ENCODE peak calls at places on chromosome 9, in four cellular contexts. U is IMR-90, P is H1, F is H9. S is an unnamed sample.

GRCh38 chr9:89576404-89576824 is 28.4 kb upstream of the GADD45G start:
- DNase-seq in P (no peak), U (peak; percentile 50), F (no peak), S (no peak)

GRCh38 chr9:128244443-128245226 is 31.2 kb downstream of the GOLGA2 start:
- DNase-seq in U (peak; percentile 86), F (peak; percentile 85), P (no peak), S (peak; percentile 72)

GRCh38 chr9:108586451-108586850 is 269.3 kb downstream of the ACTL7B start:
- DNase-seq in P (no peak), F (no peak), U (no peak), S (no peak)

GRCh38 chr9:83935276-83935890 is 14.2 kb upstream of the KIF27 start:
- DNase-seq in P (no peak), F (no peak), U (peak; percentile 82), S (no peak)

GRCh38 chr9:3873818-3874217 is 348.0 kb upstream of the RFX3 start:
- DNase-seq in F (no peak), P (no peak), U (peak; percentile 16), S (peak; percentile 53)

GRCh38 chr9:81595887-81596558 is 93.3 kb downstream of the TLE1 start:
- DNase-seq in P (peak; percentile 59), U (no peak), F (peak; percentile 80), S (peak; percentile 75)

GRCh38 chr9:89845862-89846261 is 241.1 kb downstream of the GADD45G start:
- DNase-seq in P (no peak), U (no peak), F (peak; percentile 20), S (no peak)

GRCh38 chr9:127154390-127155191 is 32.2 kb upstream of the ANGPTL2 start:
- DNase-seq in P (peak; percentile 33), F (peak; percentile 14), U (peak; percentile 35), S (no peak)

GRCh38 chr9:63859475-63860215 is 1425.4 kb downstream of the FOXD4L5 start:
- DNase-seq in P (no peak), U (no peak), F (no peak), S (no peak)

GRCh38 chr9:111038336-111039202 is at the start of gene LPAR1:
- DNase-seq in U (peak; percentile 78), F (peak; percentile 66), P (peak; percentile 72), S (peak; percentile 78)

GRCh38 chr9:100397867-100398266 is 29.1 kb upstream of the MSANTD3 start:
- DNase-seq in U (no peak), P (no peak), F (no peak), S (no peak)

GRCh38 chr9:108994695-108995094 is 18.6 kb downstream of the CTNNAL1 start:
- DNase-seq in U (peak; percentile 58), F (no peak), P (no peak), S (no peak)

GRCh38 chr9:131274674-131275331 is 1.5 kb downstream of the FAM78A start:
- DNase-seq in P (no peak), U (no peak), F (no peak), S (no peak)

GRCh38 chr9:127204771-127205470 is 59.7 kb upstream of the GARNL3 start:
- DNase-seq in P (no peak), F (peak; percentile 38), U (peak; percentile 49), S (peak; percentile 56)

GRCh38 chr9:107170801-107171200 is 112.3 kb upstream of the RAD23B start:
- DNase-seq in P (no peak), U (no peak), F (no peak), S (no peak)

GRCh38 chr9:93451762-93452709 is 551 bp downstream of the FAM120A start:
- DNase-seq in U (peak; percentile 33), F (peak; percentile 46), P (peak; percentile 71), S (peak; percentile 65)

GRCh38 chr9:7338586-7339281 is 460.8 kb downstream of the DMAC1 start:
- DNase-seq in U (no peak), F (no peak), P (no peak), S (peak; percentile 60)

GRCh38 chr9:21137020-21137419 is 4.6 kb downstream of the IFNW1 start:
- DNase-seq in F (no peak), P (no peak), U (no peak), S (no peak)

GRCh38 chr9:129291041-129291501 is 113.0 kb upstream of the IER5L start:
- DNase-seq in F (no peak), U (no peak), P (peak; percentile 43), S (no peak)

GRCh38 chr9:13648676-13649075 is 369.2 kb upstream of the MPDZ start:
- DNase-seq in P (no peak), F (no peak), U (no peak), S (peak; percentile 6)

GRCh38 chr9:131398204-131398603 is 4.3 kb downstream of the PRRC2B start:
- DNase-seq in P (no peak), U (no peak), F (no peak), S (no peak)

GRCh38 chr9:134932656-134933055 is 14.9 kb upstream of the FCN1 start:
- DNase-seq in U (no peak), P (no peak), F (no peak), S (no peak)
- H4K8ac ChIP-seq in U (no peak overlapping the region), P (no peak overlapping the region), F (no peak overlapping the region), S (no peak overlapping the region)

DNA sequence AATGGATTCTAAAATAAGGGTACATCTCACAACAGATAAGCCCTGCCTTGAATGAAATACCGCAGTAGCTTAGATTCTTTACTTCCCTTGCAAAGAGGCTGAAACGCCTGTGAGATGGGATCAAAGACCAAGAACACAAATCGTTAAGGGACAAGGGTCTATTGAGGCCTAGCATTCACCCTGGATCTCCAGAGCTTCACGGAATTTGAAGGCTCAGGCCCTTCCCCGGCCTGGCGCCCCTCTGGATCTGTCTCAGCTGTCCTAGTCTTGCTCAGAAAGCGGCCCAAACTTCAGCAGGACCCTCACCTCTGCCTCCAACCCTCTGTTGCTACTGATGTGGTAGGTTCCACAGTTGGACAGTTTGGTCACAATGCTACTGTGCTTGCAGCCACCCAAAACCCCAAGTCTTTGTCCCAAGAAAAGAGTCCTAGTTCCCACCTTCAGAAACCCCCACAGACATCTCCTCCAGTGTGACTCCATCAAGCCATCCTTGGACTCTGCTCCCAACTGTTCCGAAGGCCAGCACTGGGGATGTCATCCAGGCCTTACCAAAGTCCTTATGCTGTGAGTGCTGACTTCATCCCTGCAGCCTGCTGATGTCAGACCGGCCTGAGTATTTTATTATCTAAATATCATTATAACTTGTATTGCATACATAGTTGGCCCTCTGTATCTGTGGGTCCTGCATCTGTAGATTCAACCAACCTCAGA is 9.4 kb downstream of the CORO2A start:
- DNase-seq in F (no peak), P (no peak), U (no peak), S (no peak)
- H3K27ac ChIP-seq in F (no peak overlapping the region), P (no peak overlapping the region), U (no peak overlapping the region), S (no peak overlapping the region)

DNA sequence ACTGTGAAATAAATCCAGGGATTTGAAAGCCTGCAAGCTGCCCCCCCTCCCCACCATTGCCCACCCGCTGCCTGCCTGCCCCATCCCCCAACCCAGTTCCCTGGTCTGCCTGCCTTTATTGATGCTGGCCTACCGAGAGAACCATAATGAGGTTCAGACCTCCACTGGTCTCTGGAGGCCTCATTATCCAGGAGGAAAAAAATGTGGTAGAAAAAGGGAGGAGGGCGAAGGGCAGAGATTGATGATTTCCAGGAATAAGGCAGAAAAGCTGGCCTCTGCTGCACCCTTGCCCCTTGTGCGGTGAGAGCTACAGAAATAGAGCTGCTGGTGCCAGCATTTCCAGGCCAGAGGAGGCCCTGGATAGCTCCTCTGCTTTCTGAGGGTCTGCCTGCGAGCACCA is 216.1 kb downstream of the PAPPA start:
- DNase-seq in P (no peak), F (no peak), U (no peak), S (no peak)
- H3K56ac ChIP-seq in P (no peak overlapping the region), F (no peak overlapping the region), U (no peak overlapping the region), S (no peak overlapping the region)

DNA sequence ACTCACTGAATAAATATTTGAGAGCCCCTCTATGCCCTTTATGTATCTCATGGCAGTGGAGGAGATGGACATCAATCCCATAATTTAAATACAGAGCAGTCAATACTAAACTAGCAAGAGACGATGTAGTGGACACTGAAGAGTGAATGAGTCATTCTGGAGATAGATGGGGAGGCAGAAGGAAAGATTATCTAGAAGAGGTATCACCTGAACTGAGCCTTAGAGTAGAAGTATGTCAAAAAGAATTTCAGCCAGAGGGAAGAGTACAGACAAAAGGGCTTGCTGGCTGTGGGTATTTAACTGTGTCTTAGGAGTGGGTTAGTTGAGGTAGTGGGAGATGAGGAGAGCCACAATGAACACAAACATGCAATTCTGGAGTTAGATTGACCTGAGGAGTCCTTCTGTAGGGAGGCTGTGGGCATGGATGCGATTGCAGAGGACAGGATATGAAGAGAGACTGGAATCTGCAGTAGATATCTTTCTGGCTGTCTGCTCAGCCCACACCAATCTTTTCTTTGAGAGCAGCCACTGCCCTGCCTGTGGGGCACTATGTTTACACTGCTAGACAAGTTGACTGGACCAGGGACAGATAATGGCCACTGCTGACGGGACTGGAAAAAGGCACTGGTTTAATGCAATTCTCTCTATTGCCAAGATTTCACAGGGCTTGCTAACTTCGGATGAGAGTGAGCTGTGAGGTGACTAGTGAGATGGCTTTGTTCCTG is 63.9 kb upstream of the NR5A1 start:
- DNase-seq in F (no peak), U (no peak), P (no peak), S (peak; percentile 40)
- H4K8ac ChIP-seq in F (no peak overlapping the region), U (no peak overlapping the region), P (no peak overlapping the region), S (no peak overlapping the region)

GRCh38 chr9:75626860-75627259 is 263.6 kb upstream of the PCSK5 start:
- DNase-seq in F (no peak), U (no peak), P (no peak), S (no peak)
- H3K27ac ChIP-seq in F (no peak overlapping the region), U (no peak overlapping the region), P (no peak overlapping the region), S (no peak overlapping the region)

GRCh38 chr9:70672136-70672535 is 257.7 kb upstream of the KLF9 start:
- DNase-seq in P (no peak), F (no peak), U (no peak), S (no peak)
- H3K56ac ChIP-seq in P (no peak overlapping the region), F (no peak overlapping the region), U (no peak overlapping the region), S (no peak overlapping the region)

GRCh38 chr9:124840300-124840833 is 12.9 kb upstream of the WDR38 start:
- DNase-seq in U (no peak), F (no peak), P (peak; percentile 63), S (no peak)

GRCh38 chr9:124844291-124844690 is 9.0 kb upstream of the WDR38 start:
- DNase-seq in U (no peak), P (no peak), F (no peak), S (no peak)

GRCh38 chr9:124839612-124840299 is 13.5 kb upstream of the WDR38 start:
- DNase-seq in F (peak; percentile 79), U (peak; percentile 30), P (peak; percentile 84), S (peak; percentile 81)

GRCh38 chr9:124843635-124844034 is 9.6 kb upstream of the WDR38 start:
- DNase-seq in U (no peak), P (no peak), F (no peak), S (no peak)

DNA sequence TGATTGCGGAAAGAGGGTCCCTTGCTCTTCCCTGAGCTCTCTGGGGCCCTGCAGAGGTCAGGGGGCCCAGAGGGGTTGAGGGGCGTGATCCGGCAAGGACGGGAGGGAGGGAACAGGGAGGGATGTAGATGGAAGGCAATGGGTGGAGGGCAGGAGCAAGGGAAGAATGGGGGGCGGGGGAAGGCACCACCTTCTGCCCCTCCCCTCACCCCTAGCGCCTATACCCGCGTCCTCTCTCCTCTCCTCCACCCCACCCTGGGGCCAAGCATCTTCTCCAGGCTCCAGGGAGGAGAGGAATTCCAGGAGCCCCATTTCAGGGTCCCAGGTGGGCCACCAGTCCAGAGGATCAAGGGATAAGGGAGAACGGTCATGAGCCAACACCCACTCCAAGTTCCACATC is 11.8 kb upstream of the WDR38 start:
- DNase-seq in U (no peak), P (no peak), F (no peak), S (no peak)
- H4K8ac ChIP-seq in U (no peak overlapping the region), P (no peak overlapping the region), F (no peak overlapping the region), S (no peak overlapping the region)

S was measured in mesendoderm.